ENCODE peak calls at places on chromosomes 2 and 18, in eight cellular contexts. S, A, J, Q, C, V, X and Z are unnamed samples.
A peak's percentile ranks its signal among the peaks of the same experiment; 100 is the strongest.

GRCh38 chr18:67515987-67516431 is 511 bp downstream of the DSEL start:
- DNase-seq in S (peak; percentile 90), A (peak; percentile 82), J (peak; percentile 90), Q (peak; percentile 94), C (peak; percentile 55), V (no peak), X (peak; percentile 83), Z (peak; percentile 88)

GRCh38 chr2:95058466-95058988 is 33.0 kb downstream of the MAL start:
- DNase-seq in S (peak; percentile 22), A (no peak), J (peak; percentile 24), Q (no peak), C (no peak), V (no peak), X (no peak), Z (peak; percentile 52)

GRCh38 chr2:164485541-164485940 is 135.7 kb downstream of the GRB14 start:
- DNase-seq in S (no peak), A (peak; percentile 61), J (no peak), Q (no peak), C (no peak), V (no peak), X (no peak), Z (no peak)

GRCh38 chr18:75857558-75857957 is 430.1 kb upstream of the SMIM21 start:
- DNase-seq in S (no peak), A (no peak), J (no peak), Q (no peak), C (no peak), V (no peak), X (no peak), Z (no peak)

GRCh38 chr2:72824224-72824842 is 1.5 kb downstream of the EXOC6B start:
- DNase-seq in S (no peak), A (peak; percentile 71), J (no peak), Q (no peak), C (no peak), V (no peak), X (peak; percentile 71), Z (no peak)

GRCh38 chr2:224612581-224612980 is 27.4 kb upstream of the CUL3 start:
- DNase-seq in S (no peak), A (no peak), J (no peak), Q (no peak), C (no peak), V (no peak), X (no peak), Z (no peak)

GRCh38 chr18:31493941-31494340 is 4.0 kb upstream of the DSG2 start:
- DNase-seq in S (no peak), A (no peak), J (no peak), Q (no peak), C (no peak), V (no peak), X (no peak), Z (no peak)

GRCh38 chr18:71327443-71328120 is 1038.7 kb downstream of the SOCS6 start:
- DNase-seq in S (no peak), A (no peak), J (no peak), Q (no peak), C (no peak), V (no peak), X (no peak), Z (no peak)

GRCh38 chr2:201403904-201404303 is 46.8 kb upstream of the FLACC1 start:
- DNase-seq in S (no peak), A (peak; percentile 87), J (no peak), Q (no peak), C (no peak), V (no peak), X (peak; percentile 59), Z (no peak)

GRCh38 chr2:86337235-86338099 is at the start of gene REEP1:
- DNase-seq in S (peak; percentile 36), A (peak; percentile 13), J (no peak), Q (peak; percentile 48), C (no peak), V (no peak), X (peak; percentile 25), Z (no peak)

GRCh38 chr18:77052656-77053309 is 79.8 kb downstream of the MBP start:
- DNase-seq in S (no peak), A (no peak), J (no peak), Q (no peak), C (no peak), V (peak; percentile 97), X (no peak), Z (no peak)

GRCh38 chr2:79981316-79981715 is 323.2 kb downstream of the LRRTM1 start:
- DNase-seq in S (no peak), A (no peak), J (no peak), Q (no peak), C (no peak), V (no peak), X (no peak), Z (no peak)

GRCh38 chr2:146189541-146189940 is 1655.3 kb upstream of the ACVR2A start:
- DNase-seq in S (no peak), A (no peak), J (no peak), Q (no peak), C (no peak), V (no peak), X (no peak), Z (no peak)

GRCh38 chr2:13353083-13353482 is 636.3 kb downstream of the TRIB2 start:
- DNase-seq in S (no peak), A (no peak), J (no peak), Q (no peak), C (no peak), V (no peak), X (no peak), Z (no peak)

DNA sequence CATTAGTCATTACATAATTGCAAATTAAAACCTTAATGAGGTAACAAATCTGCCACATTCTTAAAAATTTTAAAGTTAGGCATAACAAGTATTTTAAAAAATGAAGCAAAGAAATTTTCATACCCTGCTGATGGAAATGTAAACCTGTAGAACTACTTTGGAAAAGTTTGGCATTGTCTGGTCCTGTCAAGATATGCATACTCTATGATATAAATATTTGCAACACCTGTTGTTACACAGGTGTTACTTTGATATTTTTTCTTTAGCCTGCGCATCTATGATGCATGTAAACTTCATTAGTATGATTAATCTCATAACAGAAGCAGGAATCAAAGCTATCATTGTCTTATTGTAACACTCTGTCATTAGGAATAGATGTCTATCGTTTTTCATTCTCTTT is 634.3 kb downstream of the TRIB2 start:
- DNase-seq in S (no peak), A (no peak), J (no peak), Q (no peak), C (no peak), V (no peak), X (no peak), Z (no peak)
- H3K9me3 ChIP-seq in S (no peaks in the 10 kb centered on the region), A (no peaks in the 10 kb centered on the region), J (no peaks in the 10 kb centered on the region), Q (no peaks in the 10 kb centered on the region), C (peaks cover 2% of the 10 kb centered on the region), V (no peaks in the 10 kb centered on the region), X (no peaks in the 10 kb centered on the region), Z (no peaks in the 10 kb centered on the region)

GRCh38 chr2:43058761-43059160 is 167.6 kb downstream of the ZFP36L2 start:
- DNase-seq in S (no peak), A (no peak), J (no peak), Q (no peak), C (no peak), V (no peak), X (no peak), Z (no peak)

GRCh38 chr2:43057742-43058706 is 168.4 kb downstream of the ZFP36L2 start:
- DNase-seq in S (no peak), A (no peak), J (no peak), Q (no peak), C (no peak), V (no peak), X (no peak), Z (peak; percentile 44)

GRCh38 chr2:43060435-43061016 is 165.9 kb downstream of the ZFP36L2 start:
- DNase-seq in S (no peak), A (no peak), J (no peak), Q (no peak), C (no peak), V (no peak), X (no peak), Z (no peak)

GRCh38 chr2:43057026-43057741 is 169.2 kb downstream of the ZFP36L2 start:
- DNase-seq in S (peak; percentile 81), A (no peak), J (no peak), Q (peak; percentile 92), C (no peak), V (no peak), X (no peak), Z (peak; percentile 58)

GRCh38 chr2:43059183-43059897 is 167.1 kb downstream of the ZFP36L2 start:
- DNase-seq in S (no peak), A (peak; percentile 99), J (no peak), Q (peak; percentile 93), C (peak; percentile 89), V (no peak), X (peak; percentile 29), Z (no peak)
- H3K27ac ChIP-seq in S (peak overlapping the region; percentile 35), A (peak overlapping the region; percentile 43), J (peak overlapping the region; percentile 44), Q (no peak overlapping the region), C (peak overlapping the region; percentile 49), V (no peak overlapping the region), X (no peak overlapping the region), Z (no peak overlapping the region)

DNA sequence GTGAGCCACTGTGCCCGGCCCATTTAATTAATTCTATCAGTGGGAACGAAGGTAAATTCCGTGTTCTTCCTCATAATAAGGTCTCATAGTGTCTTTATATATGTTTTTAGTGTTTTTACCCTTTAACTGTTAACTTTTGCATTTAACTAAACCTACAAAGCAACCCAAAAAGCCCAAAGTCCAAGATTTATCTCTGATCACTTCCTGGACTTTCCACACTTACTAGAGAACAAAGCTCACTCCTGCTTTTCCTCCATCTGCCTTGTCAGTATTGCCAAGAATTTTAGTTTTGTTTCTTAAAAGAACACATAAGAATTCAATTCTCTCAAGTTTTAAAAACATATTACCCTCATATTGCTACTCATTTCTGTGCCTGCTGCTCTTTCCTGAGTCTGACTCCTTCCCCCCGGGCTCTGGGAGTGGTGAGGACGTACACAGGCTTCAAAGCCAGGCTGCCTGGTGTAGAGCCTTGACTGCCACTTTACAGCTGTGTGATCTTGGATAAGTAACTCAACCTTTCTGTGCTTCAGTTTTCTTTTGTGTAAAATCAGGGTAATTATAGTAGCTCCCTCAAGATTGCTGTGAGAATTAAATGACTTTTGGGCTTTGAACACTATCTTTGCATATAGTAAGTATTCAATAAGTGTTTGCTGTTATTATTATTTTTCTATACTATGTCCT is 24.9 kb upstream of the GPR155 start:
- DNase-seq in S (no peak), A (no peak), J (no peak), Q (no peak), C (no peak), V (no peak), X (peak; percentile 73), Z (no peak)
- H3K9me3 ChIP-seq in S (peaks cover 12% of the 10 kb centered on the region), A (no peaks in the 10 kb centered on the region), J (peaks cover 4% of the 10 kb centered on the region), Q (no peaks in the 10 kb centered on the region), C (peaks cover 18% of the 10 kb centered on the region), V (peaks cover 10% of the 10 kb centered on the region), X (no peaks in the 10 kb centered on the region), Z (no peaks in the 10 kb centered on the region)

DNA sequence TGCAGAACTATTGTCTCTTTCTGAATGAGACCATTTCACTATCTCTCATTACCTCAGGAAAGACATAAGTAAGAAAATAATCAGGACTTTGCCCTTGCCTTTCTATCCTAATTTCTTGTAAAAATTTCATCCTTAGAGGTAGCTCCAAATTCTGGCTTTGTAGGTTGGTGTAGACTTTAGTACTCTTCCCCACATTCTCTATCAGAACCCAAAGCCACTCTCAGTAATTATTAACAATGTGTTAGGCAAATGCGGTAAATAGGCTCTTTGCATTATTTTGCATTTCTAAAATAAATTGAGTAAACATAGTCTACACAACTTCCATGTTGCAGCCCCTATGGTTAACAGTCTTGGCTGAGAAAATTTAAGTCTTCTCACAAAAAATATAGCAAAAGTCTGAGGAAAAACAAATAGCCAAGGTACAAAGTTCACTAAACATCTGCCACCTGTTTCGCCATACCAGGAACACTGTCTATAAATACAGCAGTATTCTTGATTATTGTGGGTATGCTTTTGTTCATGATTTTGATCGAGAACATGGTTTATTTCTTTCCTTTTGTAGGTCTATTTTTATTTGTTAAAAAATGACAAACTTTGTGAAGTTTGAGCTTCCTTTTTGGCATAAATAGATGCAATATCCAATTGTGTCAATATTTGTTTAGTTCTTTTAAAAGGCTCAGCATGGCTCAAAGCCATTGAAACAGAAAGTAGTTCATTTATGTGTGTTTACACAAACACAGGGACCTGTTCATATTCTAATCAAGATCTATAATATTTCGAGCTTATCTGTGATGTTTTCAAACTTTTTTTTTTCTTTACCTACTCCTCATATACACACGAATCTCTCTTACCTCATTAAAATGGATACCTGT is 1061.5 kb downstream of the CNTNAP5 start:
- DNase-seq in S (no peak), A (no peak), J (no peak), Q (no peak), C (no peak), V (no peak), X (peak; percentile 37), Z (no peak)
- H3K27ac ChIP-seq in S (no peak overlapping the region), A (no peak overlapping the region), J (no peak overlapping the region), Q (no peak overlapping the region), C (no peak overlapping the region), V (no peak overlapping the region), X (no peak overlapping the region), Z (no peak overlapping the region)